ENCODE peak calls at places on chromosomes 16 and 17, in ten cellular contexts. A is stimulated activated naive B cell treated with anti-CD40 and anti-IgM and Interleukin-4, amounts not matched to agents 10 μg/mL and 1 μg/mL and 100 μg/mL, for 72 hours; K is OCI-LY7; I is hippocampal formation; Z is activated naive CD4-positive, alpha-beta T cell treated with anti-CD3 and anti-CD28 coated beads for 36 hours; N is T-cell; Q is memory B cell; T is colonic mucosa; X is neural crest cell; B is skeletal muscle cell. M is an unnamed sample.
A peak's percentile ranks its signal among the peaks of the same experiment; 100 is the strongest.

GRCh38 chr16:89733322-89733721 is 12.0 kb downstream of the ZNF276 start:
- DNase-seq in A (no peak), K (no peak), I (no peak), Z (no peak), N (no peak), Q (no peak), T (no peak), X (no peak), B (no peak), M (no peak)

GRCh38 chr17:792277-792676 is 10.1 kb downstream of the MRM3 start:
- DNase-seq in A (no peak), K (no peak), I (no peak), Z (no peak), N (no peak), Q (no peak), T (no peak), X (no peak), B (no peak), M (no peak)

GRCh38 chr17:34764716-34765115 is 185.3 kb downstream of the TMEM132E start:
- DNase-seq in A (no peak), K (no peak), I (no peak), Z (no peak), N (no peak), Q (no peak), T (no peak), X (no peak), B (no peak), M (no peak)

GRCh38 chr17:72416054-72416691 is 295.4 kb downstream of the SOX9 start:
- DNase-seq in A (no peak), K (no peak), I (peak; percentile 47), Z (no peak), N (no peak), Q (no peak), T (no peak), X (no peak), B (no peak), M (no peak)

GRCh38 chr17:43140396-43141332 is 15.5 kb upstream of the BRCA1 start:
- DNase-seq in A (no peak), K (no peak), I (no peak), Z (no peak), N (no peak), Q (no peak), T (no peak), X (no peak), B (no peak), M (no peak)

GRCh38 chr16:47392114-47392513 is 68.7 kb downstream of the ITFG1 start:
- DNase-seq in A (peak; percentile 26), K (peak; percentile 8), I (no peak), Z (peak; percentile 21), N (no peak), Q (peak; percentile 9), T (no peak), X (no peak), B (no peak), M (peak; percentile 6)

GRCh38 chr17:29004081-29004692 is 1.6 kb downstream of the SEZ6 start:
- DNase-seq in A (no peak), K (no peak), I (no peak), Z (no peak), N (no peak), Q (no peak), T (no peak), X (no peak), B (no peak), M (no peak)

GRCh38 chr16:52727878-52728277 is 180.9 kb upstream of the TOX3 start:
- DNase-seq in A (no peak), K (no peak), I (no peak), Z (no peak), N (no peak), Q (no peak), T (no peak), X (no peak), B (no peak), M (no peak)

M was measured in body of pancreas.